ENCODE peak calls at places on chromosome 1, in seven cellular contexts. W is D721Med; K is CD8-positive, alpha-beta T cell; J is neural progenitor cell; E is right atrium auricular region; Z is AG09319; M is A673. G is an unnamed sample.

GRCh38 chr1:234923626-234924025 is 205.0 kb downstream of the TOMM20 start:
- DNase-seq in Z (no peak), W (no peak), M (no peak), J (no peak), E (no peak), K (no peak), G (no peak)

GRCh38 chr1:161198206-161198876 is 513 bp downstream of the ADAMTS4 start:
- DNase-seq in J (peak), W (no peak), K (no peak), E (no peak), Z (no peak), M (peak), G (peak)

GRCh38 chr1:168365719-168366474 is 85.2 kb downstream of the TBX19 start:
- DNase-seq in W (no peak), M (no peak), E (no peak), Z (no peak), K (no peak), J (peak), G (no peak)

GRCh38 chr1:208219659-208220282 is 24.4 kb downstream of the PLXNA2 start:
- DNase-seq in E (peak), W (no peak), K (no peak), M (no peak), J (no peak), Z (no peak), G (peak)

GRCh38 chr1:38208720-38209632 is 162.4 kb upstream of the POU3F1 start:
- DNase-seq in M (no peak), Z (no peak), W (no peak), E (no peak), J (no peak), K (no peak), G (no peak)

GRCh38 chr1:196180847-196181593 is 427.2 kb downstream of the KCNT2 start:
- DNase-seq in J (no peak), Z (peak), W (no peak), E (no peak), K (no peak), M (peak), G (peak)

GRCh38 chr1:98110674-98111073 is 189.8 kb upstream of the DPYD start:
- DNase-seq in K (no peak), M (no peak), W (no peak), J (no peak), E (no peak), Z (no peak), G (peak)

GRCh38 chr1:95311006-95311405 is 77.0 kb downstream of the RWDD3 start:
- DNase-seq in W (no peak), K (no peak), Z (no peak), J (no peak), M (no peak), E (no peak), G (no peak)

GRCh38 chr1:40153073-40153770 is 8.0 kb upstream of the RLF start:
- DNase-seq in W (no peak), K (no peak), Z (peak), E (no peak), J (peak), M (peak), G (peak)

GRCh38 chr1:233863901-233864545 is 40.5 kb upstream of the SLC35F3 start:
- DNase-seq in J (no peak), M (no peak), Z (no peak), K (no peak), W (no peak), E (no peak), G (no peak)

GRCh38 chr1:38489844-38490270 is 369.7 kb downstream of the RRAGC start:
- DNase-seq in Z (no peak), W (peak), M (peak), K (peak), E (peak), J (peak), G (peak)

GRCh38 chr1:96634863-96635262 is 86.7 kb upstream of the PTBP2 start:
- DNase-seq in W (no peak), E (no peak), Z (no peak), J (no peak), K (no peak), M (no peak), G (no peak)

GRCh38 chr1:8938232-8939117 is 7.2 kb upstream of the CA6 start:
- DNase-seq in Z (no peak), K (no peak), M (peak), E (no peak), W (no peak), J (no peak), G (no peak)

GRCh38 chr1:84083321-84083720 is 60.8 kb upstream of the PRKACB start:
- DNase-seq in K (no peak), J (no peak), Z (no peak), E (no peak), M (no peak), W (no peak), G (no peak)

GRCh38 chr1:2355408-2356261 is 35.7 kb downstream of the MORN1 start:
- DNase-seq in Z (no peak), M (no peak), K (peak), E (no peak), W (no peak), J (no peak), G (no peak)

DNA sequence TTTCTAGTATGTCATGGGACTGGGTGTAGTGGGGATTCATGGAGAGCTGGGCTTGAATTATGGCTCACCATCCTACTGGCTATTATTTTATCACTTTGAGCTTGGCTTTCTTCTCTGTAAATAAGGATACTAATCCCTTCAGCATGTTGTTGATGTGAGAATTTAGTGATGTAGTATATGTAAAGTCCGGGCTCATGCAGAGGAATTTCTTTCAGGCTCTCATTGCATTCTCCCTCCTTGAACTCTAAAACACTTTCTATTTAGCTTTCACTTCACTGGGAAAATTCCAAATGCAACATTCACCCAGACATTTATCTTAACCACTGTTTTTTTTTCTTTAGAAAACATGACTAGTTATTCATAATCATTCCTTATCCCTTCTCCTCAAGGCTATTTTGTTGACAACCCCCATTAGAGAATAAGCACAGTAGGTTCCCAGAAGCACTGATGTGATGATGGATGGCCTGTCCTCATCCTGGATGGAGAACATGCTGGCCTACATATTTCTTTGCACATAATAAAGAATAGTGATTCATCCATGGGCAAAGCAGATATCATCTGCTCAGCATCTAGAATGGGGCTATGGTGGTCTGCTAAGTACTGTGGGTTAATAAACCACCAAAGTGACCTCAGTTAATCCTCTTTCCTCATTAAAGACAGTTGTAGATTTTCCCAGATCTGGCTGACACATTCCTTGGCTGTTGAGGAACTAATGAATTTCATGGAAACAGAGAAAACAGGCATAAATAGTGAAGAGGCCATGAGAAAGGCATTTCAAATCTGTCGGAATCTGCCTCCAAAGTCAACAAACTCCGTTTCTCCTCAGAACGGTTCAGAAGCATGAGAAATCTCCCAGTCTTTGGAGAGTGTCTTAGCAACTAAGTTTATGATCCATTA is 68.0 kb upstream of the CYP2J2 start:
- DNase-seq in Z (no peak), M (no peak), K (no peak), J (no peak), E (no peak), W (no peak), G (no peak)
- TF ChIP-seq CTCF in Z (no peak), M (no peak), K (no peak), J (no peak), E (no peak), W (no peak), G (no peak)

GRCh38 chr1:17485280-17485679 is 45.8 kb upstream of the RCC2 start:
- DNase-seq in W (no peak), M (peak), Z (no peak), J (peak), K (no peak), E (no peak), G (peak)
- TF ChIP-seq CTCF in W (peak), M (peak), Z (peak), J (peak), K (no peak), E (peak), G (peak)

GRCh38 chr1:20190256-20190655 is 3.9 kb upstream of the PLA2G2C start:
- DNase-seq in K (no peak), M (no peak), J (no peak), W (no peak), Z (no peak), E (no peak), G (no peak)
- TF ChIP-seq CTCF in K (no peak), M (no peak), J (no peak), W (no peak), Z (no peak), E (no peak), G (no peak)

GRCh38 chr1:228181635-228182034 is 16.0 kb downstream of the IBA57 start:
- DNase-seq in J (no peak), K (no peak), M (no peak), Z (no peak), W (no peak), E (no peak), G (no peak)

GRCh38 chr1:228178737-228179720 is 13.4 kb downstream of the IBA57 start:
- DNase-seq in J (no peak), W (no peak), E (no peak), K (no peak), Z (no peak), M (no peak), G (no peak)

GRCh38 chr1:228181105-228181504 is 15.5 kb downstream of the IBA57 start:
- DNase-seq in J (no peak), W (no peak), M (no peak), E (no peak), Z (no peak), K (no peak), G (no peak)

GRCh38 chr1:228182296-228183030 is 16.9 kb downstream of the IBA57 start:
- DNase-seq in E (no peak), J (no peak), Z (no peak), K (no peak), M (no peak), W (no peak), G (no peak)

GRCh38 chr1:228180271-228180987 is 14.8 kb downstream of the IBA57 start:
- DNase-seq in K (no peak), J (no peak), M (peak), Z (no peak), W (no peak), E (no peak), G (no peak)
- TF ChIP-seq CTCF in K (peak), J (peak), M (peak), Z (peak), W (peak), E (no peak), G (peak)

DNA sequence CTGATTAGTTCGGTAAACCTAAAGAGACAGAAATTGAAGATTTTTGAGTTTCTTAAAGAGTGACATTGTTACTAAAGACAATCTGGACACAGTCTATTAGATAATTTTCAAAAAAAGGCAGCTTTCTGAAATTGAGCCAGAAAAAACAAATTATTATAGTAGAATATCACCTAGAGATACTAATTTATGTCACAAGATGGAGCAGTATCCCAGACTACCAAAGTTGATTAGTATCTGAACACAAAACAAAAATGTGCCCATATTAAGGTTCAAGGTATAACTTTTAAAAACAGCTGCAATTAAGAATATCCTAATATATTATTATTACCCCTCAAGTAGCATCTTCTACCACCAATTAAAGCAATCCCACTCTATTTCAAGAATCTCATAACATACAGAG is 40.5 kb upstream of the SYT2 start:
- DNase-seq in Z (no peak), J (no peak), M (no peak), W (no peak), K (no peak), E (no peak), G (peak)
- TF ChIP-seq CTCF in Z (no peak), J (no peak), M (peak), W (peak), K (peak), E (no peak), G (peak)

GRCh38 chr1:154181944-154182341 is 10.0 kb downstream of the TPM3 start:
- DNase-seq in M (no peak), K (no peak), J (no peak), W (no peak), Z (no peak), E (no peak), G (no peak)

GRCh38 chr1:154183045-154183968 is 8.6 kb downstream of the TPM3 start:
- DNase-seq in M (peak), K (peak), Z (peak), E (peak), J (peak), W (peak), G (peak)

GRCh38 chr1:154186852-154187501 is 4.9 kb downstream of the TPM3 start:
- DNase-seq in K (no peak), M (no peak), Z (no peak), E (no peak), J (no peak), W (no peak), G (no peak)

GRCh38 chr1:154182342-154183044 is 9.4 kb downstream of the TPM3 start:
- DNase-seq in J (peak), E (peak), W (peak), M (peak), Z (no peak), K (peak), G (peak)

DNA sequence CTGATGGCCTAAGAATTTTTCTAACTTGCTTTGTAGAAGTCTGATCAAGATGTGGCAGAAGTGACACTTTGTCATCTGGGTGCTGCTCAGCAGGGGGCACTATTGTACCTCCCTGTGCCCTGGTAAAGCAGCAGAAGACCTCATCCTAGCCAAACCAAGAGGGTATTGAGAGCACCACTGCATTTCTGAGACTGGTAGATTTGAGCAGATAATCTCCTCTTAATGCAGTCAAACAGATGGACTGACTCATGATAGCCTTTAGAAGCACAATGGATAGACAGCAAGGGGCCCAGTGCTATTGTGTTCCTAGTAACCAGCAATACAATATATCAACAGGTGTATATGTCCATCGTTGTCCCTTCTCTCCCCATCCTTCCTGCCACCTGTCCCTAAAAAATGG is 5.7 kb downstream of the TPM3 start:
- DNase-seq in W (peak), M (peak), K (peak), Z (no peak), E (no peak), J (peak), G (peak)
- TF ChIP-seq CTCF in W (peak), M (peak), K (peak), Z (peak), E (peak), J (peak), G (peak)

GRCh38 chr1:117674521-117675400 is 68.9 kb downstream of the TENT5C start:
- DNase-seq in J (no peak), W (no peak), E (no peak), Z (no peak), M (peak), K (peak), G (peak)
- TF ChIP-seq CTCF in J (peak), W (peak), E (peak), Z (peak), M (peak), K (peak), G (no peak)

GRCh38 chr1:157995575-157996169 is 2.2 kb downstream of the KIRREL1 start:
- DNase-seq in E (no peak), Z (no peak), K (no peak), J (no peak), M (no peak), W (no peak), G (no peak)
- TF ChIP-seq CTCF in E (peak), Z (peak), K (no peak), J (no peak), M (peak), W (no peak), G (no peak)

DNA sequence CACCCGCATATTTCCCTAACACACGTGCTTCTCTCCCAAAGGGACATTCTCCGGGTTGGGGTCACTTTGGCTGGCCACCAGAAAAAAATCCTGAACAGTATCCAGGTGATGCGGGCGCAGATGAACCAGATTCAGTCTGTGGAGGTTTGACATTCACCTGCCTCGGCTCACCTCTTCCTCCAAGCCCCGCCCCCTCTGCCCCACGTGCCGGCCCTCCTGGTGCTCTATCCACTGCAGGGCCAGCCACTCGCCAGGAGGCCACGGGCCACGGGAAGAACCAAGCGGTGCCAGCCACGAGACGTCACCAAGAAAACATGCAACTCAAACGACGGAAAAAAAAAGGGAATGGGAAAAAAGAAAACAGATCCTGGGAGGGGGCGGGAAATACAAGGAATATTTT is 59.2 kb downstream of the LACTBL1 start:
- DNase-seq in W (no peak), Z (no peak), J (no peak), E (no peak), K (no peak), M (no peak), G (no peak)
- TF ChIP-seq CTCF in W (no peak), Z (no peak), J (no peak), E (no peak), K (no peak), M (no peak), G (no peak)

DNA sequence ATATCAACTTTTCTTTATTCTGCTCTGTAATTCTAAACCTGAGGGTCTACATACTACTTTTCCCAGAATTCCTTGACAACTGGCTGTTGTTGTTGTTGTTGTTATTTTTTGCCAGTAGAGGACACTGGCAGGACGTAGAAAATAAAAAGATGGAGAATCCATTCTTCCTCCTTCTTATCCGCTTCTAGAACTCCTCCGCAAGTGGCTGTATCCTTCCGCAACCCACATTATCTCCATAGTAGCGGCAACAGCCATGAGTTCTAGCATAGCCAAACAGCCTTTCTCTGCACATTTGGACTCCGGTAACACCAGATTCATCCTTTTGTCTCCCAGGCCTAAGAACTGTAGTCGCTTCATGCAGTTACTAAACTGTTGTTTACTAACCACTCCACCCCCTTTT is 91.1 kb upstream of the CACHD1 start:
- DNase-seq in E (no peak), Z (no peak), J (peak), W (no peak), M (no peak), K (no peak), G (no peak)
- TF ChIP-seq CTCF in E (peak), Z (peak), J (peak), W (peak), M (peak), K (no peak), G (no peak)

G was measured in MCF 10A.